ENCODE peak calls at places on chromosomes 7 and 10, in nine cellular contexts. One of them, this sample, is unnamed.

GRCh38 chr10:99975942-99976809 is 33.6 kb downstream of the DNMBP start:
- DNase-seq in stimulated activated naive B cell treated with anti-CD40 and anti-IgM and Interleukin-4, amounts not matched to agents 10 μg/mL and 1 μg/mL and 100 μg/mL, for 72 hours: no peak
- DNase-seq in WTC11: no peak
- DNase-seq in endodermal cell: no peak
- DNase-seq in stimulated activated CD4-positive, alpha-beta T cell treated with anti-CD3 and anti-CD28 coated beads, Interleukin-4, amount 100 ng/mL, for 24 hours: no peak
- DNase-seq in bronchial epithelial cell: peak
- DNase-seq in AML-193: no peak
- DNase-seq in T-helper 2 cell: no peak
- DNase-seq in glutamatergic neuron: no peak
- DNase-seq in this sample: peak

GRCh38 chr7:129212596-129212995 is 12.2 kb upstream of the AHCYL2 start:
- DNase-seq in stimulated activated naive B cell treated with anti-CD40 and anti-IgM and Interleukin-4, amounts not matched to agents 10 μg/mL and 1 μg/mL and 100 μg/mL, for 72 hours: no peak
- DNase-seq in WTC11: no peak
- DNase-seq in endodermal cell: no peak
- DNase-seq in stimulated activated CD4-positive, alpha-beta T cell treated with anti-CD3 and anti-CD28 coated beads, Interleukin-4, amount 100 ng/mL, for 24 hours: no peak
- DNase-seq in bronchial epithelial cell: no peak
- DNase-seq in AML-193: no peak
- DNase-seq in T-helper 2 cell: no peak
- DNase-seq in glutamatergic neuron: no peak
- DNase-seq in this sample: no peak

GRCh38 chr7:147376152-147376551 is 1214.4 kb upstream of the C7orf33 start:
- DNase-seq in stimulated activated naive B cell treated with anti-CD40 and anti-IgM and Interleukin-4, amounts not matched to agents 10 μg/mL and 1 μg/mL and 100 μg/mL, for 72 hours: no peak
- DNase-seq in WTC11: no peak
- DNase-seq in endodermal cell: no peak
- DNase-seq in stimulated activated CD4-positive, alpha-beta T cell treated with anti-CD3 and anti-CD28 coated beads, Interleukin-4, amount 100 ng/mL, for 24 hours: no peak
- DNase-seq in bronchial epithelial cell: no peak
- DNase-seq in AML-193: no peak
- DNase-seq in T-helper 2 cell: no peak
- DNase-seq in glutamatergic neuron: no peak
- DNase-seq in this sample: no peak

GRCh38 chr7:323410-323809 is 33.4 kb downstream of the FOXL3 start:
- DNase-seq in stimulated activated naive B cell treated with anti-CD40 and anti-IgM and Interleukin-4, amounts not matched to agents 10 μg/mL and 1 μg/mL and 100 μg/mL, for 72 hours: no peak
- DNase-seq in WTC11: no peak
- DNase-seq in endodermal cell: no peak
- DNase-seq in stimulated activated CD4-positive, alpha-beta T cell treated with anti-CD3 and anti-CD28 coated beads, Interleukin-4, amount 100 ng/mL, for 24 hours: no peak
- DNase-seq in bronchial epithelial cell: no peak
- DNase-seq in AML-193: no peak
- DNase-seq in T-helper 2 cell: no peak
- DNase-seq in glutamatergic neuron: peak
- DNase-seq in this sample: no peak

GRCh38 chr7:125563964-125564529 is 634.4 kb upstream of the POT1 start:
- DNase-seq in stimulated activated naive B cell treated with anti-CD40 and anti-IgM and Interleukin-4, amounts not matched to agents 10 μg/mL and 1 μg/mL and 100 μg/mL, for 72 hours: no peak
- DNase-seq in WTC11: peak
- DNase-seq in endodermal cell: peak
- DNase-seq in stimulated activated CD4-positive, alpha-beta T cell treated with anti-CD3 and anti-CD28 coated beads, Interleukin-4, amount 100 ng/mL, for 24 hours: no peak
- DNase-seq in bronchial epithelial cell: no peak
- DNase-seq in AML-193: no peak
- DNase-seq in T-helper 2 cell: no peak
- DNase-seq in glutamatergic neuron: peak
- DNase-seq in this sample: no peak

GRCh38 chr10:100128951-100129350 is 47.3 kb upstream of the CPN1 start:
- DNase-seq in stimulated activated naive B cell treated with anti-CD40 and anti-IgM and Interleukin-4, amounts not matched to agents 10 μg/mL and 1 μg/mL and 100 μg/mL, for 72 hours: no peak
- DNase-seq in WTC11: no peak
- DNase-seq in endodermal cell: no peak
- DNase-seq in stimulated activated CD4-positive, alpha-beta T cell treated with anti-CD3 and anti-CD28 coated beads, Interleukin-4, amount 100 ng/mL, for 24 hours: no peak
- DNase-seq in bronchial epithelial cell: no peak
- DNase-seq in AML-193: no peak
- DNase-seq in T-helper 2 cell: no peak
- DNase-seq in glutamatergic neuron: no peak
- DNase-seq in this sample: no peak

GRCh38 chr10:120634629-120635028 is 177.6 kb downstream of the PLPP4 start:
- DNase-seq in stimulated activated naive B cell treated with anti-CD40 and anti-IgM and Interleukin-4, amounts not matched to agents 10 μg/mL and 1 μg/mL and 100 μg/mL, for 72 hours: no peak
- DNase-seq in WTC11: peak
- DNase-seq in endodermal cell: peak
- DNase-seq in stimulated activated CD4-positive, alpha-beta T cell treated with anti-CD3 and anti-CD28 coated beads, Interleukin-4, amount 100 ng/mL, for 24 hours: no peak
- DNase-seq in bronchial epithelial cell: no peak
- DNase-seq in AML-193: no peak
- DNase-seq in T-helper 2 cell: no peak
- DNase-seq in glutamatergic neuron: no peak
- DNase-seq in this sample: no peak

GRCh38 chr10:16989826-16990293 is 139.8 kb downstream of the CUBN start:
- DNase-seq in stimulated activated naive B cell treated with anti-CD40 and anti-IgM and Interleukin-4, amounts not matched to agents 10 μg/mL and 1 μg/mL and 100 μg/mL, for 72 hours: no peak
- DNase-seq in WTC11: peak
- DNase-seq in endodermal cell: peak
- DNase-seq in stimulated activated CD4-positive, alpha-beta T cell treated with anti-CD3 and anti-CD28 coated beads, Interleukin-4, amount 100 ng/mL, for 24 hours: no peak
- DNase-seq in bronchial epithelial cell: no peak
- DNase-seq in AML-193: no peak
- DNase-seq in T-helper 2 cell: no peak
- DNase-seq in glutamatergic neuron: no peak
- DNase-seq in this sample: peak

GRCh38 chr10:124041684-124042445 is 51.5 kb downstream of the CHST15 start:
- DNase-seq in stimulated activated naive B cell treated with anti-CD40 and anti-IgM and Interleukin-4, amounts not matched to agents 10 μg/mL and 1 μg/mL and 100 μg/mL, for 72 hours: no peak
- DNase-seq in WTC11: no peak
- DNase-seq in endodermal cell: no peak
- DNase-seq in stimulated activated CD4-positive, alpha-beta T cell treated with anti-CD3 and anti-CD28 coated beads, Interleukin-4, amount 100 ng/mL, for 24 hours: no peak
- DNase-seq in bronchial epithelial cell: no peak
- DNase-seq in AML-193: no peak
- DNase-seq in T-helper 2 cell: no peak
- DNase-seq in glutamatergic neuron: no peak
- DNase-seq in this sample: no peak

GRCh38 chr10:49679480-49679893 is at the start of gene C10orf53:
- DNase-seq in stimulated activated naive B cell treated with anti-CD40 and anti-IgM and Interleukin-4, amounts not matched to agents 10 μg/mL and 1 μg/mL and 100 μg/mL, for 72 hours: peak
- DNase-seq in WTC11: peak
- DNase-seq in endodermal cell: peak
- DNase-seq in stimulated activated CD4-positive, alpha-beta T cell treated with anti-CD3 and anti-CD28 coated beads, Interleukin-4, amount 100 ng/mL, for 24 hours: no peak
- DNase-seq in bronchial epithelial cell: peak
- DNase-seq in AML-193: no peak
- DNase-seq in T-helper 2 cell: no peak
- DNase-seq in glutamatergic neuron: peak
- DNase-seq in this sample: peak

GRCh38 chr7:26399309-26399610 is 107.6 kb downstream of the SNX10 start:
- DNase-seq in stimulated activated naive B cell treated with anti-CD40 and anti-IgM and Interleukin-4, amounts not matched to agents 10 μg/mL and 1 μg/mL and 100 μg/mL, for 72 hours: no peak
- DNase-seq in WTC11: peak
- DNase-seq in endodermal cell: peak
- DNase-seq in stimulated activated CD4-positive, alpha-beta T cell treated with anti-CD3 and anti-CD28 coated beads, Interleukin-4, amount 100 ng/mL, for 24 hours: no peak
- DNase-seq in bronchial epithelial cell: no peak
- DNase-seq in AML-193: no peak
- DNase-seq in T-helper 2 cell: no peak
- DNase-seq in glutamatergic neuron: peak
- DNase-seq in this sample: no peak

GRCh38 chr7:81062747-81063146 is 143.9 kb upstream of the SEMA3C start:
- DNase-seq in stimulated activated naive B cell treated with anti-CD40 and anti-IgM and Interleukin-4, amounts not matched to agents 10 μg/mL and 1 μg/mL and 100 μg/mL, for 72 hours: no peak
- DNase-seq in WTC11: no peak
- DNase-seq in endodermal cell: no peak
- DNase-seq in stimulated activated CD4-positive, alpha-beta T cell treated with anti-CD3 and anti-CD28 coated beads, Interleukin-4, amount 100 ng/mL, for 24 hours: no peak
- DNase-seq in bronchial epithelial cell: no peak
- DNase-seq in AML-193: no peak
- DNase-seq in T-helper 2 cell: no peak
- DNase-seq in glutamatergic neuron: no peak
- DNase-seq in this sample: no peak

GRCh38 chr10:14879055-14879800 is 562 bp downstream of the SUV39H2 start:
- DNase-seq in stimulated activated naive B cell treated with anti-CD40 and anti-IgM and Interleukin-4, amounts not matched to agents 10 μg/mL and 1 μg/mL and 100 μg/mL, for 72 hours: peak
- DNase-seq in WTC11: peak
- DNase-seq in endodermal cell: peak
- DNase-seq in stimulated activated CD4-positive, alpha-beta T cell treated with anti-CD3 and anti-CD28 coated beads, Interleukin-4, amount 100 ng/mL, for 24 hours: peak
- DNase-seq in bronchial epithelial cell: peak
- DNase-seq in AML-193: no peak
- DNase-seq in T-helper 2 cell: peak
- DNase-seq in glutamatergic neuron: peak
- DNase-seq in this sample: no peak

GRCh38 chr7:101628522-101628921 is 574 bp downstream of the MYL10 start:
- DNase-seq in stimulated activated naive B cell treated with anti-CD40 and anti-IgM and Interleukin-4, amounts not matched to agents 10 μg/mL and 1 μg/mL and 100 μg/mL, for 72 hours: no peak
- DNase-seq in WTC11: no peak
- DNase-seq in endodermal cell: no peak
- DNase-seq in stimulated activated CD4-positive, alpha-beta T cell treated with anti-CD3 and anti-CD28 coated beads, Interleukin-4, amount 100 ng/mL, for 24 hours: no peak
- DNase-seq in bronchial epithelial cell: no peak
- DNase-seq in AML-193: no peak
- DNase-seq in T-helper 2 cell: no peak
- DNase-seq in glutamatergic neuron: peak
- DNase-seq in this sample: no peak

GRCh38 chr7:774161-775109 is 47.4 kb upstream of the PRKAR1B start:
- DNase-seq in stimulated activated naive B cell treated with anti-CD40 and anti-IgM and Interleukin-4, amounts not matched to agents 10 μg/mL and 1 μg/mL and 100 μg/mL, for 72 hours: peak
- DNase-seq in WTC11: peak
- DNase-seq in endodermal cell: peak
- DNase-seq in stimulated activated CD4-positive, alpha-beta T cell treated with anti-CD3 and anti-CD28 coated beads, Interleukin-4, amount 100 ng/mL, for 24 hours: peak
- DNase-seq in bronchial epithelial cell: peak
- DNase-seq in AML-193: no peak
- DNase-seq in T-helper 2 cell: peak
- DNase-seq in glutamatergic neuron: peak
- DNase-seq in this sample: peak

GRCh38 chr7:33686001-33686591 is 219.2 kb upstream of the BMPER start:
- DNase-seq in stimulated activated naive B cell treated with anti-CD40 and anti-IgM and Interleukin-4, amounts not matched to agents 10 μg/mL and 1 μg/mL and 100 μg/mL, for 72 hours: no peak
- DNase-seq in WTC11: peak
- DNase-seq in endodermal cell: peak
- DNase-seq in stimulated activated CD4-positive, alpha-beta T cell treated with anti-CD3 and anti-CD28 coated beads, Interleukin-4, amount 100 ng/mL, for 24 hours: no peak
- DNase-seq in bronchial epithelial cell: peak
- DNase-seq in AML-193: no peak
- DNase-seq in T-helper 2 cell: no peak
- DNase-seq in glutamatergic neuron: no peak
- DNase-seq in this sample: no peak

GRCh38 chr10:18246967-18247366 is 106.7 kb downstream of the CACNB2 start:
- DNase-seq in stimulated activated naive B cell treated with anti-CD40 and anti-IgM and Interleukin-4, amounts not matched to agents 10 μg/mL and 1 μg/mL and 100 μg/mL, for 72 hours: no peak
- DNase-seq in WTC11: no peak
- DNase-seq in endodermal cell: peak
- DNase-seq in stimulated activated CD4-positive, alpha-beta T cell treated with anti-CD3 and anti-CD28 coated beads, Interleukin-4, amount 100 ng/mL, for 24 hours: no peak
- DNase-seq in bronchial epithelial cell: no peak
- DNase-seq in AML-193: no peak
- DNase-seq in T-helper 2 cell: no peak
- DNase-seq in glutamatergic neuron: no peak
- DNase-seq in this sample: no peak

GRCh38 chr10:83542774-83543291 is 596.5 kb upstream of the GHITM start:
- DNase-seq in stimulated activated naive B cell treated with anti-CD40 and anti-IgM and Interleukin-4, amounts not matched to agents 10 μg/mL and 1 μg/mL and 100 μg/mL, for 72 hours: no peak
- DNase-seq in WTC11: no peak
- DNase-seq in endodermal cell: no peak
- DNase-seq in stimulated activated CD4-positive, alpha-beta T cell treated with anti-CD3 and anti-CD28 coated beads, Interleukin-4, amount 100 ng/mL, for 24 hours: no peak
- DNase-seq in bronchial epithelial cell: peak
- DNase-seq in AML-193: no peak
- DNase-seq in T-helper 2 cell: no peak
- DNase-seq in glutamatergic neuron: peak
- DNase-seq in this sample: peak

GRCh38 chr7:3760696-3761095 is 459.6 kb downstream of the SDK1 start:
- DNase-seq in stimulated activated naive B cell treated with anti-CD40 and anti-IgM and Interleukin-4, amounts not matched to agents 10 μg/mL and 1 μg/mL and 100 μg/mL, for 72 hours: no peak
- DNase-seq in WTC11: no peak
- DNase-seq in endodermal cell: no peak
- DNase-seq in stimulated activated CD4-positive, alpha-beta T cell treated with anti-CD3 and anti-CD28 coated beads, Interleukin-4, amount 100 ng/mL, for 24 hours: no peak
- DNase-seq in bronchial epithelial cell: no peak
- DNase-seq in AML-193: no peak
- DNase-seq in T-helper 2 cell: no peak
- DNase-seq in glutamatergic neuron: no peak
- DNase-seq in this sample: no peak

GRCh38 chr10:33067481-33067880 is 109.5 kb upstream of the ITGB1 start:
- DNase-seq in stimulated activated naive B cell treated with anti-CD40 and anti-IgM and Interleukin-4, amounts not matched to agents 10 μg/mL and 1 μg/mL and 100 μg/mL, for 72 hours: no peak
- DNase-seq in WTC11: no peak
- DNase-seq in endodermal cell: no peak
- DNase-seq in stimulated activated CD4-positive, alpha-beta T cell treated with anti-CD3 and anti-CD28 coated beads, Interleukin-4, amount 100 ng/mL, for 24 hours: no peak
- DNase-seq in bronchial epithelial cell: no peak
- DNase-seq in AML-193: no peak
- DNase-seq in T-helper 2 cell: no peak
- DNase-seq in glutamatergic neuron: no peak
- DNase-seq in this sample: no peak

GRCh38 chr10:100516847-100517246 is 2.8 kb downstream of the SEC31B start:
- DNase-seq in stimulated activated naive B cell treated with anti-CD40 and anti-IgM and Interleukin-4, amounts not matched to agents 10 μg/mL and 1 μg/mL and 100 μg/mL, for 72 hours: no peak
- DNase-seq in WTC11: peak
- DNase-seq in endodermal cell: peak
- DNase-seq in stimulated activated CD4-positive, alpha-beta T cell treated with anti-CD3 and anti-CD28 coated beads, Interleukin-4, amount 100 ng/mL, for 24 hours: no peak
- DNase-seq in bronchial epithelial cell: no peak
- DNase-seq in AML-193: peak
- DNase-seq in T-helper 2 cell: no peak
- DNase-seq in glutamatergic neuron: no peak
- DNase-seq in this sample: peak

GRCh38 chr7:24716480-24717246 is 40.6 kb downstream of the GSDME start:
- DNase-seq in stimulated activated naive B cell treated with anti-CD40 and anti-IgM and Interleukin-4, amounts not matched to agents 10 μg/mL and 1 μg/mL and 100 μg/mL, for 72 hours: no peak
- DNase-seq in WTC11: no peak
- DNase-seq in endodermal cell: peak
- DNase-seq in stimulated activated CD4-positive, alpha-beta T cell treated with anti-CD3 and anti-CD28 coated beads, Interleukin-4, amount 100 ng/mL, for 24 hours: no peak
- DNase-seq in bronchial epithelial cell: no peak
- DNase-seq in AML-193: no peak
- DNase-seq in T-helper 2 cell: no peak
- DNase-seq in glutamatergic neuron: no peak
- DNase-seq in this sample: no peak

GRCh38 chr10:114632869-114633715 is 25.0 kb downstream of the ABLIM1 start:
- DNase-seq in stimulated activated naive B cell treated with anti-CD40 and anti-IgM and Interleukin-4, amounts not matched to agents 10 μg/mL and 1 μg/mL and 100 μg/mL, for 72 hours: no peak
- DNase-seq in WTC11: no peak
- DNase-seq in endodermal cell: peak
- DNase-seq in stimulated activated CD4-positive, alpha-beta T cell treated with anti-CD3 and anti-CD28 coated beads, Interleukin-4, amount 100 ng/mL, for 24 hours: no peak
- DNase-seq in bronchial epithelial cell: peak
- DNase-seq in AML-193: no peak
- DNase-seq in T-helper 2 cell: no peak
- DNase-seq in glutamatergic neuron: peak
- DNase-seq in this sample: peak

This sample was measured in mesenchymal stem cell.